ENCODE peak calls at places on chromosomes 16 and 17, in five cellular contexts. One of them, this sample, is unnamed.

GRCh38 chr17:19753049-19753444 is 4.9 kb upstream of the ALDH3A1 start:
- DNase-seq in CD4-positive, alpha-beta T cell: no peak
- DNase-seq in hippocampal formation: peak
- DNase-seq in small intestine: peak
- DNase-seq in AG08395: peak
- DNase-seq in this sample: peak

GRCh38 chr16:49019081-49019633 is 262.5 kb downstream of the CBLN1 start:
- DNase-seq in CD4-positive, alpha-beta T cell: no peak
- DNase-seq in hippocampal formation: no peak
- DNase-seq in small intestine: peak
- DNase-seq in AG08395: no peak
- DNase-seq in this sample: peak

GRCh38 chr17:78268191-78268874 is 36.9 kb downstream of the TMEM235 start:
- DNase-seq in CD4-positive, alpha-beta T cell: no peak
- DNase-seq in hippocampal formation: no peak
- DNase-seq in small intestine: no peak
- DNase-seq in AG08395: no peak
- DNase-seq in this sample: no peak

GRCh38 chr17:59845595-59846390 is 47.0 kb downstream of the TUBD1 start:
- DNase-seq in CD4-positive, alpha-beta T cell: no peak
- DNase-seq in hippocampal formation: no peak
- DNase-seq in small intestine: peak
- DNase-seq in AG08395: no peak
- DNase-seq in this sample: peak

GRCh38 chr17:73641779-73642580 is 2.3 kb downstream of the SDK2 start:
- DNase-seq in CD4-positive, alpha-beta T cell: no peak
- DNase-seq in hippocampal formation: no peak
- DNase-seq in small intestine: no peak
- DNase-seq in AG08395: no peak
- DNase-seq in this sample: no peak

GRCh38 chr17:39667262-39668140 is 752 bp upstream of the PNMT start:
- DNase-seq in CD4-positive, alpha-beta T cell: no peak
- DNase-seq in hippocampal formation: no peak
- DNase-seq in small intestine: no peak
- DNase-seq in AG08395: no peak
- DNase-seq in this sample: no peak

GRCh38 chr16:55622930-55623561 is 32.7 kb upstream of the SLC6A2 start:
- DNase-seq in CD4-positive, alpha-beta T cell: no peak
- DNase-seq in hippocampal formation: no peak
- DNase-seq in small intestine: peak
- DNase-seq in AG08395: no peak
- DNase-seq in this sample: no peak

GRCh38 chr17:37054894-37055293 is 106.1 kb downstream of the AATF start:
- DNase-seq in CD4-positive, alpha-beta T cell: no peak
- DNase-seq in hippocampal formation: no peak
- DNase-seq in small intestine: no peak
- DNase-seq in AG08395: no peak
- DNase-seq in this sample: no peak

GRCh38 chr16:648071-648785 is 937 bp upstream of the WDR90 start:
- DNase-seq in CD4-positive, alpha-beta T cell: no peak
- DNase-seq in hippocampal formation: peak
- DNase-seq in small intestine: peak
- DNase-seq in AG08395: peak
- DNase-seq in this sample: no peak

GRCh38 chr17:19706791-19707727 is 9.3 kb downstream of the SLC47A2 start:
- DNase-seq in CD4-positive, alpha-beta T cell: no peak
- DNase-seq in hippocampal formation: no peak
- DNase-seq in small intestine: no peak
- DNase-seq in AG08395: peak
- DNase-seq in this sample: no peak

GRCh38 chr16:47069291-47069690 is 74.5 kb downstream of the NETO2 start:
- DNase-seq in CD4-positive, alpha-beta T cell: no peak
- DNase-seq in hippocampal formation: no peak
- DNase-seq in small intestine: peak
- DNase-seq in AG08395: no peak
- DNase-seq in this sample: no peak

GRCh38 chr17:2711608-2712299 is at the start of gene CLUH:
- DNase-seq in CD4-positive, alpha-beta T cell: peak
- DNase-seq in hippocampal formation: peak
- DNase-seq in small intestine: peak
- DNase-seq in AG08395: peak
- DNase-seq in this sample: peak

GRCh38 chr16:11665071-11665491 is 3.2 kb upstream of the SNN start:
- DNase-seq in CD4-positive, alpha-beta T cell: peak
- DNase-seq in hippocampal formation: no peak
- DNase-seq in small intestine: no peak
- DNase-seq in AG08395: no peak
- DNase-seq in this sample: no peak

GRCh38 chr17:50892101-50892776 is 26.1 kb upstream of the TOB1 start:
- DNase-seq in CD4-positive, alpha-beta T cell: no peak
- DNase-seq in hippocampal formation: no peak
- DNase-seq in small intestine: no peak
- DNase-seq in AG08395: no peak
- DNase-seq in this sample: peak

GRCh38 chr16:81815429-81815766 is 36.3 kb downstream of the PLCG2 start:
- DNase-seq in CD4-positive, alpha-beta T cell: no peak
- DNase-seq in hippocampal formation: no peak
- DNase-seq in small intestine: no peak
- DNase-seq in AG08395: no peak
- DNase-seq in this sample: no peak

GRCh38 chr17:6381052-6381451 is 53.9 kb downstream of the AIPL1 start:
- DNase-seq in CD4-positive, alpha-beta T cell: no peak
- DNase-seq in hippocampal formation: no peak
- DNase-seq in small intestine: no peak
- DNase-seq in AG08395: peak
- DNase-seq in this sample: peak

GRCh38 chr17:56914641-56915263 is 903 bp upstream of the TRIM25 start:
- DNase-seq in CD4-positive, alpha-beta T cell: no peak
- DNase-seq in hippocampal formation: no peak
- DNase-seq in small intestine: no peak
- DNase-seq in AG08395: no peak
- DNase-seq in this sample: no peak

GRCh38 chr17:58669853-58670252 is 22.0 kb downstream of the TEX14 start:
- DNase-seq in CD4-positive, alpha-beta T cell: no peak
- DNase-seq in hippocampal formation: no peak
- DNase-seq in small intestine: no peak
- DNase-seq in AG08395: no peak
- DNase-seq in this sample: no peak

GRCh38 chr16:25106567-25107465 is 4.7 kb upstream of the LCMT1 start:
- DNase-seq in CD4-positive, alpha-beta T cell: peak
- DNase-seq in hippocampal formation: peak
- DNase-seq in small intestine: peak
- DNase-seq in AG08395: peak
- DNase-seq in this sample: peak

GRCh38 chr17:17750881-17751280 is 69.6 kb downstream of the RAI1 start:
- DNase-seq in CD4-positive, alpha-beta T cell: peak
- DNase-seq in hippocampal formation: no peak
- DNase-seq in small intestine: peak
- DNase-seq in AG08395: no peak
- DNase-seq in this sample: no peak

GRCh38 chr16:65481956-65482355 is 360.1 kb upstream of the CDH11 start:
- DNase-seq in CD4-positive, alpha-beta T cell: no peak
- DNase-seq in hippocampal formation: no peak
- DNase-seq in small intestine: no peak
- DNase-seq in AG08395: no peak
- DNase-seq in this sample: no peak

GRCh38 chr16:75263963-75264445 is 12.6 kb upstream of the BCAR1 start:
- DNase-seq in CD4-positive, alpha-beta T cell: no peak
- DNase-seq in hippocampal formation: no peak
- DNase-seq in small intestine: peak
- DNase-seq in AG08395: peak
- DNase-seq in this sample: no peak

GRCh38 chr17:37802061-37802460 is 57.2 kb upstream of the HNF1B start:
- DNase-seq in CD4-positive, alpha-beta T cell: no peak
- DNase-seq in hippocampal formation: no peak
- DNase-seq in small intestine: no peak
- DNase-seq in AG08395: no peak
- DNase-seq in this sample: no peak